ENCODE peak calls at places on chromosomes 16 and 17, in ten cellular contexts. One of them, this sample, is unnamed. For H3K4me1, the result is how much of the 10 kb centered on the place peaks cover.

GRCh38 chr17:41486809-41487530 is 2.7 kb downstream of the KRT36 start:
- DNase-seq in lung: peak
- DNase-seq in cardiac muscle cell: no peak
- DNase-seq in heart left ventricle: no peak
- DNase-seq in heart right ventricle: no peak
- DNase-seq in CD8-positive, alpha-beta T cell: no peak
- DNase-seq in psoas muscle: no peak
- DNase-seq in suprapubic skin: no peak
- DNase-seq in tibial nerve: no peak
- DNase-seq in tibial artery: no peak
- DNase-seq in this sample: peak

GRCh38 chr16:85952197-85952596 is 53.2 kb downstream of the IRF8 start:
- DNase-seq in tibial artery: no peak
- DNase-seq in lung: no peak
- DNase-seq in heart left ventricle: no peak
- DNase-seq in cardiac muscle cell: no peak
- DNase-seq in heart right ventricle: no peak
- DNase-seq in suprapubic skin: no peak
- DNase-seq in tibial nerve: no peak
- DNase-seq in CD8-positive, alpha-beta T cell: no peak
- DNase-seq in psoas muscle: no peak
- DNase-seq in this sample: no peak

GRCh38 chr17:72362466-72363335 is 241.9 kb downstream of the SOX9 start:
- DNase-seq in psoas muscle: no peak
- DNase-seq in cardiac muscle cell: peak
- DNase-seq in heart left ventricle: no peak
- DNase-seq in CD8-positive, alpha-beta T cell: no peak
- DNase-seq in lung: no peak
- DNase-seq in tibial artery: no peak
- DNase-seq in suprapubic skin: no peak
- DNase-seq in heart right ventricle: no peak
- DNase-seq in tibial nerve: no peak
- DNase-seq in this sample: no peak

GRCh38 chr17:21029515-21029914 is 13.3 kb downstream of the USP22 start:
- DNase-seq in heart left ventricle: no peak
- DNase-seq in CD8-positive, alpha-beta T cell: no peak
- DNase-seq in psoas muscle: no peak
- DNase-seq in lung: no peak
- DNase-seq in tibial artery: no peak
- DNase-seq in cardiac muscle cell: no peak
- DNase-seq in heart right ventricle: no peak
- DNase-seq in tibial nerve: no peak
- DNase-seq in suprapubic skin: no peak
- DNase-seq in this sample: no peak

GRCh38 chr16:89096768-89097527 is 3.3 kb downstream of the ACSF3 start:
- DNase-seq in suprapubic skin: no peak
- DNase-seq in tibial nerve: no peak
- DNase-seq in psoas muscle: no peak
- DNase-seq in cardiac muscle cell: no peak
- DNase-seq in CD8-positive, alpha-beta T cell: peak
- DNase-seq in heart right ventricle: no peak
- DNase-seq in tibial artery: no peak
- DNase-seq in lung: no peak
- DNase-seq in heart left ventricle: no peak
- DNase-seq in this sample: no peak

GRCh38 chr16:56625140-56625942 is at the start of gene MT1E:
- DNase-seq in lung: peak
- DNase-seq in cardiac muscle cell: peak
- DNase-seq in heart right ventricle: peak
- DNase-seq in heart left ventricle: peak
- DNase-seq in psoas muscle: peak
- DNase-seq in tibial nerve: peak
- DNase-seq in tibial artery: peak
- DNase-seq in CD8-positive, alpha-beta T cell: no peak
- DNase-seq in suprapubic skin: peak
- DNase-seq in this sample: peak

GRCh38 chr17:81287741-81288430 is 7.2 kb downstream of the SLC38A10 start:
- DNase-seq in suprapubic skin: no peak
- DNase-seq in lung: no peak
- DNase-seq in tibial nerve: no peak
- DNase-seq in heart left ventricle: no peak
- DNase-seq in CD8-positive, alpha-beta T cell: no peak
- DNase-seq in heart right ventricle: no peak
- DNase-seq in cardiac muscle cell: no peak
- DNase-seq in psoas muscle: no peak
- DNase-seq in tibial artery: no peak
- DNase-seq in this sample: no peak

GRCh38 chr16:15732416-15732815 is 82.4 kb downstream of the NDE1 start:
- DNase-seq in lung: no peak
- DNase-seq in suprapubic skin: no peak
- DNase-seq in CD8-positive, alpha-beta T cell: no peak
- DNase-seq in tibial artery: no peak
- DNase-seq in cardiac muscle cell: no peak
- DNase-seq in psoas muscle: no peak
- DNase-seq in tibial nerve: no peak
- DNase-seq in heart left ventricle: no peak
- DNase-seq in heart right ventricle: no peak
- DNase-seq in this sample: no peak

GRCh38 chr17:48587276-48588073 is 2.6 kb downstream of the HOXB3 start:
- DNase-seq in suprapubic skin: no peak
- DNase-seq in lung: no peak
- DNase-seq in tibial nerve: no peak
- DNase-seq in tibial artery: no peak
- DNase-seq in cardiac muscle cell: no peak
- DNase-seq in psoas muscle: no peak
- DNase-seq in heart right ventricle: no peak
- DNase-seq in heart left ventricle: no peak
- DNase-seq in CD8-positive, alpha-beta T cell: no peak
- DNase-seq in this sample: no peak

GRCh38 chr16:50302472-50303005 is 36.2 kb downstream of the ADCY7 start:
- DNase-seq in heart right ventricle: no peak
- DNase-seq in tibial nerve: no peak
- DNase-seq in suprapubic skin: peak
- DNase-seq in heart left ventricle: no peak
- DNase-seq in CD8-positive, alpha-beta T cell: no peak
- DNase-seq in cardiac muscle cell: no peak
- DNase-seq in tibial artery: peak
- DNase-seq in psoas muscle: no peak
- DNase-seq in lung: no peak
- DNase-seq in this sample: no peak

GRCh38 chr17:49337900-49338299 is 24.1 kb downstream of the ZNF652 start:
- DNase-seq in heart left ventricle: no peak
- DNase-seq in cardiac muscle cell: peak
- DNase-seq in CD8-positive, alpha-beta T cell: no peak
- DNase-seq in suprapubic skin: no peak
- DNase-seq in tibial nerve: no peak
- DNase-seq in psoas muscle: no peak
- DNase-seq in tibial artery: no peak
- DNase-seq in heart right ventricle: no peak
- DNase-seq in lung: no peak
- DNase-seq in this sample: no peak

GRCh38 chr17:34706029-34706428 is 126.6 kb downstream of the TMEM132E start:
- DNase-seq in heart right ventricle: no peak
- DNase-seq in CD8-positive, alpha-beta T cell: no peak
- DNase-seq in heart left ventricle: no peak
- DNase-seq in cardiac muscle cell: peak
- DNase-seq in tibial artery: no peak
- DNase-seq in suprapubic skin: no peak
- DNase-seq in tibial nerve: no peak
- DNase-seq in lung: no peak
- DNase-seq in psoas muscle: no peak
- DNase-seq in this sample: no peak

GRCh38 chr17:82911822-82912221 is 72.0 kb upstream of the ZNF750 start:
- DNase-seq in CD8-positive, alpha-beta T cell: no peak
- DNase-seq in lung: no peak
- DNase-seq in tibial artery: no peak
- DNase-seq in psoas muscle: no peak
- DNase-seq in suprapubic skin: no peak
- DNase-seq in heart right ventricle: no peak
- DNase-seq in tibial nerve: no peak
- DNase-seq in heart left ventricle: no peak
- DNase-seq in cardiac muscle cell: no peak
- DNase-seq in this sample: no peak

GRCh38 chr16:24748242-24748641 is 18.8 kb downstream of the TNRC6A start:
- DNase-seq in CD8-positive, alpha-beta T cell: no peak
- DNase-seq in suprapubic skin: no peak
- DNase-seq in psoas muscle: no peak
- DNase-seq in cardiac muscle cell: peak
- DNase-seq in heart left ventricle: peak
- DNase-seq in tibial nerve: peak
- DNase-seq in tibial artery: peak
- DNase-seq in lung: peak
- DNase-seq in heart right ventricle: peak
- DNase-seq in this sample: no peak

GRCh38 chr17:52158450-52159042 is at the start of gene CA10:
- DNase-seq in psoas muscle: no peak
- DNase-seq in heart left ventricle: no peak
- DNase-seq in CD8-positive, alpha-beta T cell: no peak
- DNase-seq in suprapubic skin: no peak
- DNase-seq in tibial nerve: no peak
- DNase-seq in heart right ventricle: no peak
- DNase-seq in tibial artery: no peak
- DNase-seq in cardiac muscle cell: no peak
- DNase-seq in lung: no peak
- DNase-seq in this sample: no peak

GRCh38 chr16:997440-998051 is 16.0 kb downstream of the SOX8 start:
- DNase-seq in tibial artery: no peak
- DNase-seq in cardiac muscle cell: peak
- DNase-seq in suprapubic skin: no peak
- DNase-seq in tibial nerve: no peak
- DNase-seq in CD8-positive, alpha-beta T cell: no peak
- DNase-seq in heart left ventricle: peak
- DNase-seq in heart right ventricle: peak
- DNase-seq in psoas muscle: no peak
- DNase-seq in lung: peak
- DNase-seq in this sample: peak

GRCh38 chr17:7079581-7080444 is at the start of gene CLEC10A:
- DNase-seq in heart left ventricle: no peak
- DNase-seq in cardiac muscle cell: no peak
- DNase-seq in tibial artery: peak
- DNase-seq in CD8-positive, alpha-beta T cell: no peak
- DNase-seq in suprapubic skin: no peak
- DNase-seq in psoas muscle: no peak
- DNase-seq in heart right ventricle: no peak
- DNase-seq in tibial nerve: no peak
- DNase-seq in lung: no peak
- DNase-seq in this sample: no peak

GRCh38 chr16:76346210-76346609 is 69.0 kb downstream of the CNTNAP4 start:
- DNase-seq in tibial artery: no peak
- DNase-seq in CD8-positive, alpha-beta T cell: no peak
- DNase-seq in tibial nerve: no peak
- DNase-seq in heart left ventricle: no peak
- DNase-seq in suprapubic skin: no peak
- DNase-seq in heart right ventricle: no peak
- DNase-seq in lung: no peak
- DNase-seq in cardiac muscle cell: no peak
- DNase-seq in psoas muscle: no peak
- DNase-seq in this sample: no peak

GRCh38 chr16:78829280-78829679 is 729.8 kb downstream of the WWOX start:
- DNase-seq in tibial nerve: no peak
- DNase-seq in suprapubic skin: no peak
- DNase-seq in cardiac muscle cell: no peak
- DNase-seq in CD8-positive, alpha-beta T cell: no peak
- DNase-seq in lung: no peak
- DNase-seq in psoas muscle: no peak
- DNase-seq in heart left ventricle: no peak
- DNase-seq in tibial artery: no peak
- DNase-seq in heart right ventricle: no peak
- DNase-seq in this sample: no peak

GRCh38 chr16:9645911-9646310 is 536.3 kb downstream of the GRIN2A start:
- DNase-seq in tibial nerve: no peak
- DNase-seq in heart right ventricle: no peak
- DNase-seq in heart left ventricle: no peak
- DNase-seq in CD8-positive, alpha-beta T cell: no peak
- DNase-seq in tibial artery: no peak
- DNase-seq in suprapubic skin: no peak
- DNase-seq in cardiac muscle cell: no peak
- DNase-seq in lung: no peak
- DNase-seq in psoas muscle: no peak
- DNase-seq in this sample: no peak
- TF ChIP-seq CTCF in tibial nerve: no peak
- TF ChIP-seq CTCF in heart right ventricle: no peak
- TF ChIP-seq CTCF in heart left ventricle: no peak
- TF ChIP-seq CTCF in CD8-positive, alpha-beta T cell: no peak
- TF ChIP-seq CTCF in tibial artery: no peak
- TF ChIP-seq CTCF in suprapubic skin: no peak
- TF ChIP-seq CTCF in cardiac muscle cell: no peak
- TF ChIP-seq CTCF in lung: no peak
- TF ChIP-seq CTCF in psoas muscle: no peak
- TF ChIP-seq CTCF in this sample: no peak

GRCh38 chr17:29165261-29165660 is 14.9 kb downstream of the MYO18A start:
- DNase-seq in tibial nerve: no peak
- DNase-seq in tibial artery: no peak
- DNase-seq in CD8-positive, alpha-beta T cell: no peak
- DNase-seq in heart left ventricle: no peak
- DNase-seq in suprapubic skin: no peak
- DNase-seq in psoas muscle: no peak
- DNase-seq in heart right ventricle: no peak
- DNase-seq in lung: no peak
- DNase-seq in cardiac muscle cell: no peak
- DNase-seq in this sample: no peak
- H3K4me1 ChIP-seq in tibial nerve: under half
- H3K4me1 ChIP-seq in tibial artery: under half
- H3K4me1 ChIP-seq in CD8-positive, alpha-beta T cell: under half
- H3K4me1 ChIP-seq in heart left ventricle: under half
- H3K4me1 ChIP-seq in suprapubic skin: under half
- H3K4me1 ChIP-seq in psoas muscle: under half
- H3K4me1 ChIP-seq in heart right ventricle: under half
- H3K4me1 ChIP-seq in lung: under half
- H3K4me1 ChIP-seq in cardiac muscle cell: under half
- H3K4me1 ChIP-seq in this sample: under half

DNA sequence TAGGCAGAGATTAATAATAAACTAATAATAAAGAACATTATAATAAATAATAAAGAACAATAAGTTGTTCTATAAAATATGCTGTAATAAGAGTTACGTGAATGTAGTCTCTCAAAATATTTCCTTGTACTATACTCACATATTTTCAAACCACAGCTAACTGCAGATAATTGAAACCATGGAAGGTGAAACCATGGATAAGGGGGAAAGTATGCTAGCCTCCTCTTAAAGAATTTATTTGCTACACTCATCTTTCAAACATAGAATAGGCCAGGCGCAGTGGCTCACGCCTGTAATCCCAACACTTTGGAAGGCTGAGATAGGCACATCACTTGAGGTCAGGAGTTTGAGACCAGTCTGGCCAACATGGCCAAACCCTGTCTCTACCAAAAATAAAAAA is 18.5 kb downstream of the CYTH1 start:
- DNase-seq in lung: no peak
- DNase-seq in tibial nerve: no peak
- DNase-seq in cardiac muscle cell: no peak
- DNase-seq in CD8-positive, alpha-beta T cell: no peak
- DNase-seq in heart right ventricle: no peak
- DNase-seq in tibial artery: no peak
- DNase-seq in psoas muscle: no peak
- DNase-seq in suprapubic skin: no peak
- DNase-seq in heart left ventricle: no peak
- DNase-seq in this sample: no peak
- TF ChIP-seq CTCF in lung: no peak
- TF ChIP-seq CTCF in tibial nerve: no peak
- TF ChIP-seq CTCF in cardiac muscle cell: no peak
- TF ChIP-seq CTCF in CD8-positive, alpha-beta T cell: no peak
- TF ChIP-seq CTCF in heart right ventricle: no peak
- TF ChIP-seq CTCF in tibial artery: no peak
- TF ChIP-seq CTCF in psoas muscle: no peak
- TF ChIP-seq CTCF in suprapubic skin: no peak
- TF ChIP-seq CTCF in heart left ventricle: no peak
- TF ChIP-seq CTCF in this sample: no peak

GRCh38 chr16:66553223-66553622 is 847 bp downstream of the CKLF start:
- DNase-seq in heart right ventricle: no peak
- DNase-seq in heart left ventricle: no peak
- DNase-seq in CD8-positive, alpha-beta T cell: no peak
- DNase-seq in suprapubic skin: no peak
- DNase-seq in cardiac muscle cell: no peak
- DNase-seq in tibial artery: no peak
- DNase-seq in psoas muscle: no peak
- DNase-seq in tibial nerve: no peak
- DNase-seq in lung: no peak
- DNase-seq in this sample: peak
- H3K4me1 ChIP-seq in heart right ventricle: under half
- H3K4me1 ChIP-seq in heart left ventricle: half or more
- H3K4me1 ChIP-seq in CD8-positive, alpha-beta T cell: half or more
- H3K4me1 ChIP-seq in suprapubic skin: half or more
- H3K4me1 ChIP-seq in cardiac muscle cell: under half
- H3K4me1 ChIP-seq in tibial artery: half or more
- H3K4me1 ChIP-seq in psoas muscle: under half
- H3K4me1 ChIP-seq in tibial nerve: under half
- H3K4me1 ChIP-seq in lung: under half
- H3K4me1 ChIP-seq in this sample: half or more